ENCODE peak calls at places on chromosomes 6 and 20, in six cellular contexts. One of them, this sample, is unnamed.
A peak's percentile ranks its signal among the peaks of the same experiment; 100 is the strongest.

GRCh38 chr20:61994546-61994945 is 71.1 kb downstream of the TAF4 start:
- DNase-seq in GM23248: no peak
- DNase-seq in HCT116: no peak
- DNase-seq in PC-3: no peak
- DNase-seq in OCI-LY7: no peak
- DNase-seq in MM.1S: no peak
- DNase-seq in this sample: no peak

GRCh38 chr6:111871207-111871606 is 2.0 kb downstream of the FYN start:
- DNase-seq in MM.1S: no peak
- DNase-seq in PC-3: no peak
- DNase-seq in GM23248: peak; percentile 30
- DNase-seq in HCT116: no peak
- DNase-seq in OCI-LY7: peak; percentile 48
- DNase-seq in this sample: no peak

GRCh38 chr6:53956068-53956711 is 155.1 kb upstream of the MLIP start:
- DNase-seq in HCT116: peak; percentile 72
- DNase-seq in PC-3: peak; percentile 89
- DNase-seq in GM23248: peak; percentile 68
- DNase-seq in MM.1S: peak; percentile 42
- DNase-seq in OCI-LY7: peak; percentile 5
- DNase-seq in this sample: peak; percentile 87

GRCh38 chr20:57292611-57293010 is 26.2 kb upstream of the BMP7 start:
- DNase-seq in GM23248: no peak
- DNase-seq in PC-3: no peak
- DNase-seq in OCI-LY7: no peak
- DNase-seq in HCT116: no peak
- DNase-seq in MM.1S: no peak
- DNase-seq in this sample: no peak

GRCh38 chr6:125944434-125944816 is 12.1 kb upstream of the HINT3 start:
- DNase-seq in MM.1S: no peak
- DNase-seq in HCT116: no peak
- DNase-seq in GM23248: peak; percentile 61
- DNase-seq in PC-3: peak; percentile 68
- DNase-seq in OCI-LY7: no peak
- DNase-seq in this sample: no peak

GRCh38 chr6:73455865-73456629 is 4.0 kb upstream of the CGAS start:
- DNase-seq in MM.1S: no peak
- DNase-seq in GM23248: peak; percentile 4
- DNase-seq in HCT116: no peak
- DNase-seq in OCI-LY7: no peak
- DNase-seq in PC-3: no peak
- DNase-seq in this sample: no peak

GRCh38 chr20:24963672-24964517 is 14.8 kb downstream of the CST7 start:
- DNase-seq in MM.1S: no peak
- DNase-seq in PC-3: no peak
- DNase-seq in GM23248: no peak
- DNase-seq in HCT116: no peak
- DNase-seq in OCI-LY7: no peak
- DNase-seq in this sample: no peak

GRCh38 chr6:20811112-20811746 is 277.0 kb downstream of the CDKAL1 start:
- DNase-seq in GM23248: peak; percentile 94
- DNase-seq in PC-3: peak; percentile 90
- DNase-seq in OCI-LY7: no peak
- DNase-seq in MM.1S: no peak
- DNase-seq in HCT116: peak; percentile 85
- DNase-seq in this sample: peak; percentile 96

GRCh38 chr6:135936606-135937005 is 85.1 kb downstream of the PDE7B start:
- DNase-seq in OCI-LY7: no peak
- DNase-seq in PC-3: peak; percentile 96
- DNase-seq in MM.1S: no peak
- DNase-seq in GM23248: peak; percentile 97
- DNase-seq in HCT116: no peak
- DNase-seq in this sample: no peak

GRCh38 chr20:11373391-11373790 is 544.3 kb upstream of the BTBD3 start:
- DNase-seq in MM.1S: no peak
- DNase-seq in GM23248: no peak
- DNase-seq in PC-3: no peak
- DNase-seq in OCI-LY7: no peak
- DNase-seq in HCT116: no peak
- DNase-seq in this sample: no peak

GRCh38 chr6:17583811-17584210 is 16.3 kb upstream of the FAM8A1 start:
- DNase-seq in GM23248: peak; percentile 75
- DNase-seq in PC-3: no peak
- DNase-seq in HCT116: no peak
- DNase-seq in MM.1S: no peak
- DNase-seq in OCI-LY7: no peak
- DNase-seq in this sample: no peak

GRCh38 chr6:108581237-108581931 is 20.7 kb downstream of the FOXO3 start:
- DNase-seq in GM23248: peak; percentile 77
- DNase-seq in HCT116: no peak
- DNase-seq in OCI-LY7: no peak
- DNase-seq in MM.1S: peak; percentile 79
- DNase-seq in PC-3: peak; percentile 33
- DNase-seq in this sample: no peak

GRCh38 chr20:17594443-17594842 is 24.6 kb downstream of the DSTN start:
- DNase-seq in PC-3: peak; percentile 93
- DNase-seq in MM.1S: no peak
- DNase-seq in HCT116: no peak
- DNase-seq in OCI-LY7: no peak
- DNase-seq in GM23248: peak; percentile 75
- DNase-seq in this sample: peak; percentile 55

GRCh38 chr6:12331951-12332749 is 42.0 kb downstream of the EDN1 start:
- DNase-seq in MM.1S: no peak
- DNase-seq in HCT116: no peak
- DNase-seq in GM23248: peak; percentile 59
- DNase-seq in OCI-LY7: no peak
- DNase-seq in PC-3: peak; percentile 53
- DNase-seq in this sample: no peak

GRCh38 chr6:37643851-37644672 is 53.6 kb downstream of the MDGA1 start:
- DNase-seq in OCI-LY7: no peak
- DNase-seq in MM.1S: no peak
- DNase-seq in HCT116: no peak
- DNase-seq in GM23248: no peak
- DNase-seq in PC-3: no peak
- DNase-seq in this sample: no peak

GRCh38 chr6:25713802-25714201 is 40.7 kb upstream of the SLC17A4 start:
- DNase-seq in PC-3: no peak
- DNase-seq in OCI-LY7: no peak
- DNase-seq in MM.1S: no peak
- DNase-seq in HCT116: no peak
- DNase-seq in GM23248: peak; percentile 16
- DNase-seq in this sample: no peak

GRCh38 chr6:98894810-98895209 is 52.9 kb downstream of the FBXL4 start:
- DNase-seq in PC-3: no peak
- DNase-seq in HCT116: no peak
- DNase-seq in MM.1S: no peak
- DNase-seq in GM23248: peak; percentile 3
- DNase-seq in OCI-LY7: no peak
- DNase-seq in this sample: no peak

GRCh38 chr6:31453259-31453658 is 44.7 kb upstream of the MICB start:
- DNase-seq in MM.1S: no peak
- DNase-seq in PC-3: no peak
- DNase-seq in GM23248: peak; percentile 45
- DNase-seq in OCI-LY7: no peak
- DNase-seq in HCT116: no peak
- DNase-seq in this sample: no peak

GRCh38 chr6:157770946-157771345 is 52.1 kb upstream of the SNX9 start:
- DNase-seq in OCI-LY7: no peak
- DNase-seq in MM.1S: no peak
- DNase-seq in PC-3: peak; percentile 90
- DNase-seq in HCT116: no peak
- DNase-seq in GM23248: peak; percentile 78
- DNase-seq in this sample: no peak

GRCh38 chr6:52566853-52567279 is 10.0 kb downstream of the TRAM2 start:
- DNase-seq in MM.1S: no peak
- DNase-seq in GM23248: peak; percentile 96
- DNase-seq in HCT116: no peak
- DNase-seq in OCI-LY7: no peak
- DNase-seq in PC-3: peak; percentile 96
- DNase-seq in this sample: no peak

GRCh38 chr20:60102665-60103210 is 144.5 kb downstream of the CDH26 start:
- DNase-seq in HCT116: no peak
- DNase-seq in GM23248: no peak
- DNase-seq in PC-3: peak; percentile 10
- DNase-seq in OCI-LY7: no peak
- DNase-seq in MM.1S: no peak
- DNase-seq in this sample: no peak

GRCh38 chr6:89368107-89368506 is 15.6 kb upstream of the UBE2J1 start:
- DNase-seq in GM23248: peak; percentile 71
- DNase-seq in PC-3: peak; percentile 66
- DNase-seq in OCI-LY7: peak; percentile 77
- DNase-seq in MM.1S: peak; percentile 68
- DNase-seq in HCT116: no peak
- DNase-seq in this sample: peak; percentile 84

GRCh38 chr6:125014157-125014957 is 52.1 kb downstream of the RNF217 start:
- DNase-seq in HCT116: no peak
- DNase-seq in GM23248: peak; percentile 56
- DNase-seq in PC-3: no peak
- DNase-seq in MM.1S: no peak
- DNase-seq in OCI-LY7: peak; percentile 1
- DNase-seq in this sample: no peak

GRCh38 chr6:148980234-148980633 is 233.4 kb downstream of the UST start:
- DNase-seq in MM.1S: no peak
- DNase-seq in OCI-LY7: no peak
- DNase-seq in HCT116: no peak
- DNase-seq in GM23248: peak; percentile 15
- DNase-seq in PC-3: no peak
- DNase-seq in this sample: peak; percentile 60

GRCh38 chr6:40585661-40586269 is 1.4 kb downstream of the LRFN2 start:
- DNase-seq in MM.1S: no peak
- DNase-seq in OCI-LY7: no peak
- DNase-seq in HCT116: no peak
- DNase-seq in GM23248: no peak
- DNase-seq in PC-3: no peak
- DNase-seq in this sample: peak; percentile 93

GRCh38 chr20:4532772-4533171 is 188.9 kb upstream of the PRND start:
- DNase-seq in GM23248: no peak
- DNase-seq in OCI-LY7: no peak
- DNase-seq in HCT116: no peak
- DNase-seq in MM.1S: no peak
- DNase-seq in PC-3: no peak
- DNase-seq in this sample: no peak

GRCh38 chr6:85641916-85642773 is 541 bp downstream of the SYNCRIP start:
- DNase-seq in OCI-LY7: peak; percentile 66
- DNase-seq in PC-3: peak; percentile 27
- DNase-seq in HCT116: no peak
- DNase-seq in GM23248: peak; percentile 82
- DNase-seq in MM.1S: peak; percentile 37
- DNase-seq in this sample: peak; percentile 68

GRCh38 chr6:25298508-25298834 is 19.3 kb downstream of the CARMIL1 start:
- DNase-seq in HCT116: no peak
- DNase-seq in GM23248: no peak
- DNase-seq in OCI-LY7: peak; percentile 61
- DNase-seq in PC-3: no peak
- DNase-seq in MM.1S: no peak
- DNase-seq in this sample: no peak

GRCh38 chr6:21946298-21946783 is 350.5 kb downstream of the PRL start:
- DNase-seq in HCT116: no peak
- DNase-seq in OCI-LY7: no peak
- DNase-seq in MM.1S: no peak
- DNase-seq in GM23248: peak; percentile 94
- DNase-seq in PC-3: peak; percentile 46
- DNase-seq in this sample: no peak

DNA sequence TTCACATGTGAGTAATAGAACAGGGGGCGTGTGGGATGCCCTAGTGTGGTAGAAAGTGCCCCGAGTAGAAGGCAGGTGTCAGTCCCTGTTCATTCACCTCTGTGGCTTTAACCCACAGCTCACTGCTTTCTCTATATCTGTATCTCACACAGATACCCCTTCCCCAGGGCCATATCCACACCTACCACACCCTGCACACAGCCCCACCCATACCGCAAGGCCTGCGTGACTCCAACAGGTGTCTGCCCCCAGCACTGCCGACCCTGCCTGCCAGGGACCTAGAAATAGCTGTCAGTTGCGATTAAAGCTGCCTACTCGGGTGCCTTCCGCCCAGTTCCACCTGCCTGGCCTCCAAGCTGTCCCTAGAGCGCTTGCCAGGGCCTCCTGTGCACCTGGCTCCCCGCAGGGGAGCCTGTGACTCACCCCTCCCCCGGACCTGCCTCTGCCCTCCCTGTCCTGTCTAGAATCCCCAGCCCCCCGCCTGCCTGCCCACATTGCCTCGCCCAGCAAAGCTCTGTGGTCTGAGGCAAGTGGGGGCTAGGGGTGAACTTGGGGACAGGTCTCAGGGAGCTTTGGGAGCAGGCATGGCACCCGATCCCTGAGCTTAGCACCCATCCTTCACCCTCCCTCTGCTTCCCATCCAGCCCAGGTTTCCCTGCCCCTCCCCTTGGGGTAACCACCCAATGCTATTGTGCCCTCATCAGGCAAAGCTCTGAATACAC is 38.3 kb upstream of the ID1 start:
- DNase-seq in PC-3: peak; percentile 84
- DNase-seq in HCT116: peak; percentile 75
- DNase-seq in GM23248: no peak
- DNase-seq in OCI-LY7: peak; percentile 67
- DNase-seq in MM.1S: peak; percentile 87
- DNase-seq in this sample: peak; percentile 69
- H4K20me1 ChIP-seq in PC-3: no peaks in the 10 kb centered on the region
- H4K20me1 ChIP-seq in HCT116: no peaks in the 10 kb centered on the region
- H4K20me1 ChIP-seq in GM23248: no peaks in the 10 kb centered on the region
- H4K20me1 ChIP-seq in OCI-LY7: no peaks in the 10 kb centered on the region
- H4K20me1 ChIP-seq in MM.1S: no peaks in the 10 kb centered on the region
- H4K20me1 ChIP-seq in this sample: peaks cover 33% of the 10 kb centered on the region

GRCh38 chr6:32741203-32741960 is at the start of gene HLA-DQA2:
- DNase-seq in GM23248: no peak
- DNase-seq in HCT116: no peak
- DNase-seq in MM.1S: no peak
- DNase-seq in OCI-LY7: no peak
- DNase-seq in PC-3: no peak
- DNase-seq in this sample: no peak
- H3K9me2 ChIP-seq in GM23248: no peaks in the 10 kb centered on the region
- H3K9me2 ChIP-seq in HCT116: no peaks in the 10 kb centered on the region
- H3K9me2 ChIP-seq in MM.1S: no peaks in the 10 kb centered on the region
- H3K9me2 ChIP-seq in OCI-LY7: no peaks in the 10 kb centered on the region
- H3K9me2 ChIP-seq in PC-3: no peaks in the 10 kb centered on the region
- H3K9me2 ChIP-seq in this sample: no peaks in the 10 kb centered on the region

GRCh38 chr20:34061695-34062094 is 50.3 kb downstream of the EIF2S2 start:
- DNase-seq in OCI-LY7: no peak
- DNase-seq in GM23248: no peak
- DNase-seq in HCT116: no peak
- DNase-seq in MM.1S: no peak
- DNase-seq in PC-3: no peak
- DNase-seq in this sample: no peak
- H4K20me1 ChIP-seq in OCI-LY7: peaks cover 8% of the 10 kb centered on the region
- H4K20me1 ChIP-seq in GM23248: peaks cover 7% of the 10 kb centered on the region
- H4K20me1 ChIP-seq in HCT116: no peaks in the 10 kb centered on the region
- H4K20me1 ChIP-seq in MM.1S: peaks cover 58% of the 10 kb centered on the region
- H4K20me1 ChIP-seq in PC-3: peaks cover 30% of the 10 kb centered on the region
- H4K20me1 ChIP-seq in this sample: peaks cover 78% of the 10 kb centered on the region

DNA sequence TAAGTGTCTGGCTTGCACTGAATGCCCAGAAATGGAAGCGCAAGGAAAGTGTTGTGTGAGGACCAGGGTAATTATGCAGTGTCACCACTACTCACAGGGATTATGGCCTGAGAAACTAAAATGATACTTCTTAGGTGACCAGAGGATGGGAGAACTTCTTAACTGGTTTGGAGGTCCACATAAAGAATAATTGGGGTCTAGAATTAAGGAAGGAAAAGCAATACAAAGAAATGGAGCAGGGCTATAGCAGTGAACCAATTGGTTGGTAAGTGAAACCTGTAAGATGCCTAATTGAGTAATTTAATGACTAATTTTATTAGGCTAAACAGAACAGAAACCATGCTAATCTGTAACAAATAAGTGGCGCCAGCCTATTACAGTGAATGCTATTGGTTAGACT is 5.3 kb downstream of the TSPYL4 start:
- DNase-seq in OCI-LY7: no peak
- DNase-seq in PC-3: no peak
- DNase-seq in GM23248: no peak
- DNase-seq in HCT116: no peak
- DNase-seq in MM.1S: no peak
- DNase-seq in this sample: no peak
- H3K9me2 ChIP-seq in OCI-LY7: no peaks in the 10 kb centered on the region
- H3K9me2 ChIP-seq in PC-3: no peaks in the 10 kb centered on the region
- H3K9me2 ChIP-seq in GM23248: no peaks in the 10 kb centered on the region
- H3K9me2 ChIP-seq in HCT116: no peaks in the 10 kb centered on the region
- H3K9me2 ChIP-seq in MM.1S: no peaks in the 10 kb centered on the region
- H3K9me2 ChIP-seq in this sample: no peaks in the 10 kb centered on the region